ENCODE peak calls at places on chromosome 18, in six cellular contexts. W is right lobe of liver, T is heart left ventricle, B is IMR-90, J is esophagus squamous epithelium, Y is lower leg skin. E is an unnamed sample.
A peak's percentile ranks its signal among the peaks of the same experiment; 100 is the strongest.

GRCh38 chr18:22813648-22814328 is 119.3 kb upstream of the RBBP8 start:
- DNase-seq in W (no peak), J (no peak), T (no peak), Y (no peak), B (peak; percentile 65), E (no peak)

GRCh38 chr18:31954349-31954748 is 11.4 kb upstream of the TRAPPC8 start:
- DNase-seq in J (no peak), B (peak; percentile 10), T (no peak), W (peak; percentile 84), Y (no peak), E (no peak)

GRCh38 chr18:46755315-46756171 is 1.3 kb downstream of the ST8SIA5 start:
- DNase-seq in Y (no peak), B (no peak), J (no peak), W (no peak), T (no peak), E (no peak)

GRCh38 chr18:55706893-55707292 is 118.9 kb upstream of the TCF4 start:
- DNase-seq in B (peak; percentile 92), W (no peak), T (no peak), J (no peak), Y (no peak), E (no peak)

GRCh38 chr18:76958692-76959341 is 136.5 kb downstream of the ZNF236 start:
- DNase-seq in W (no peak), T (no peak), Y (no peak), B (no peak), J (no peak), E (no peak)

GRCh38 chr18:45106331-45106774 is 425.7 kb downstream of the SETBP1 start:
- DNase-seq in W (no peak), T (no peak), J (no peak), B (no peak), Y (peak; percentile 26), E (no peak)

GRCh38 chr18:74249181-74249968 is 42.4 kb downstream of the CYB5A start:
- DNase-seq in T (no peak), B (peak; percentile 84), J (no peak), W (peak; percentile 52), Y (peak; percentile 48), E (no peak)

GRCh38 chr18:54856105-54856504 is 27.8 kb downstream of the RAB27B start:
- DNase-seq in Y (no peak), T (no peak), W (no peak), J (no peak), B (no peak), E (no peak)

GRCh38 chr18:7207366-7207765 is 23.5 kb upstream of the LRRC30 start:
- DNase-seq in T (no peak), Y (no peak), W (no peak), B (no peak), J (no peak), E (no peak)

GRCh38 chr18:7572837-7573236 is 5.7 kb downstream of the PTPRM start:
- DNase-seq in W (no peak), J (no peak), T (no peak), Y (no peak), B (peak; percentile 34), E (peak; percentile 13)

GRCh38 chr18:31101148-31102019 is 837 bp downstream of the DSC2 start:
- DNase-seq in T (peak; percentile 90), B (no peak), Y (peak; percentile 51), J (no peak), W (peak; percentile 86), E (no peak)

GRCh38 chr18:39835303-39836030 is 2119.6 kb upstream of the PIK3C3 start:
- DNase-seq in J (no peak), T (no peak), W (no peak), Y (no peak), B (peak; percentile 2), E (no peak)

GRCh38 chr18:12278153-12278764 is 24.1 kb downstream of the CIDEA start:
- DNase-seq in B (peak; percentile 13), T (no peak), Y (no peak), J (no peak), W (no peak), E (no peak)

GRCh38 chr18:10928971-10929373 is 220.4 kb downstream of the PIEZO2 start:
- DNase-seq in W (no peak), B (peak; percentile 97), T (no peak), J (no peak), Y (no peak), E (peak; percentile 15)

GRCh38 chr18:77178559-77178958 is 46.0 kb upstream of the MBP start:
- DNase-seq in Y (peak; percentile 55), W (no peak), T (no peak), B (peak; percentile 27), J (no peak), E (no peak)

GRCh38 chr18:11154369-11154982 is 5.1 kb upstream of the PIEZO2 start:
- DNase-seq in Y (no peak), B (peak; percentile 76), J (no peak), W (no peak), T (no peak), E (peak; percentile 54)

GRCh38 chr18:52054301-52054700 is 285.7 kb upstream of the DCC start:
- DNase-seq in T (no peak), Y (no peak), B (no peak), J (no peak), W (no peak), E (no peak)

GRCh38 chr18:42024131-42024530 is 69.1 kb downstream of the PIK3C3 start:
- DNase-seq in J (no peak), B (no peak), W (no peak), Y (no peak), T (no peak), E (no peak)

GRCh38 chr18:69898241-69898861 is 49.3 kb downstream of the CD226 start:
- DNase-seq in W (no peak), B (no peak), J (no peak), T (no peak), Y (no peak), E (no peak)

GRCh38 chr18:892316-892715 is 12.4 kb upstream of the ADCYAP1 start:
- DNase-seq in W (no peak), T (no peak), Y (no peak), J (no peak), B (no peak), E (no peak)

GRCh38 chr18:901769-902168 is 2.9 kb upstream of the ADCYAP1 start:
- DNase-seq in B (no peak), T (no peak), Y (no peak), J (no peak), W (no peak), E (no peak)

GRCh38 chr18:902179-902718 is 2.4 kb upstream of the ADCYAP1 start:
- DNase-seq in B (no peak), J (no peak), W (no peak), T (no peak), Y (no peak), E (no peak)

GRCh38 chr18:896315-896714 is 8.4 kb upstream of the ADCYAP1 start:
- DNase-seq in Y (no peak), W (no peak), B (no peak), T (no peak), J (no peak), E (no peak)
- TF ChIP-seq POLR2A in Y (no peak), W (no peak), B (no peak), T (no peak), J (no peak), E (no peak)

GRCh38 chr18:61277808-61278207 is 55.4 kb upstream of the CDH20 start:
- DNase-seq in J (no peak), T (no peak), W (no peak), Y (no peak), B (no peak), E (no peak)
- TF ChIP-seq POLR2A in J (no peak), T (no peak), W (no peak), Y (no peak), B (no peak), E (no peak)

GRCh38 chr18:35458677-35459441 is 38.9 kb downstream of the INO80C start:
- DNase-seq in J (no peak), B (peak; percentile 79), T (peak; percentile 84), Y (no peak), W (peak; percentile 86), E (peak; percentile 45)
- TF ChIP-seq POLR2A in J (no peak), B (no peak), T (no peak), Y (no peak), W (no peak), E (no peak)

DNA sequence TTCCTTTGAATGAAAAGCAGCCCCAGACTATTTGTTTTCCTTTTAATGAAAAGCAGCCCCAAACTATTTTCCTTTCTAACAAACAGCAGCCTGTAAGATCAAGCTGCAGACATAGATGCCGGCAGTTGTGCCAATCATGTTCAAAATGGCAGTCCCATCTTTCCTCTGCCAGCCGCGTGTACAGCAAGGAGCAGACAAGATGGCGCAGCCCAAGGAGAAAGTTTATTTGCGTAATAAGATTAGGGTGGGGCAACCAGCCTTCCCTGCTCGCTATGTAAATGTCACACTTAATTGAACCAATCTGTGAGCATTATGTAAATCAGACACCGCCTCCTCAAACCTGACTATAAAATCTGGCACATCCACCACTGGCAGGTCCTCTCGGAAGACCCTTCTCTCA is 226.0 kb downstream of the TGIF1 start:
- DNase-seq in B (no peak), T (no peak), W (no peak), Y (no peak), J (no peak), E (no peak)
- TF ChIP-seq POLR2A in B (no peak), T (no peak), W (no peak), Y (no peak), J (no peak), E (no peak)

E was measured in H54.